ENCODE peak calls at places on chromosome 12, in four cellular contexts. Q, N, Y and P are unnamed samples.

GRCh38 chr12:41983394-41983793 is 161.3 kb downstream of the GXYLT1 start:
- DNase-seq in Q (no peak), Y (no peak), N (no peak), P (no peak)

GRCh38 chr12:76549131-76549530 is 10.4 kb downstream of the OSBPL8 start:
- DNase-seq in Q (peak; percentile 33), N (no peak), Y (no peak), P (no peak)

GRCh38 chr12:55877824-55878223 is 35.1 kb upstream of the MMP19 start:
- DNase-seq in N (no peak), Y (no peak), Q (no peak), P (no peak)

GRCh38 chr12:97875064-97875463 is 412.5 kb downstream of the RMST start:
- DNase-seq in Q (no peak), Y (peak; percentile 27), N (no peak), P (no peak)

GRCh38 chr12:103742349-103742784 is 98.7 kb downstream of the NT5DC3 start:
- DNase-seq in N (peak; percentile 61), Y (peak; percentile 3), Q (peak; percentile 39), P (no peak)

GRCh38 chr12:70549340-70550179 is 87.7 kb downstream of the PTPRB start:
- DNase-seq in Y (no peak), Q (peak; percentile 9), N (peak; percentile 43), P (no peak)

GRCh38 chr12:92073123-92073522 is 72.5 kb downstream of the BTG1 start:
- DNase-seq in Q (no peak), N (no peak), Y (no peak), P (no peak)

GRCh38 chr12:59085680-59086079 is 165.4 kb upstream of the LRIG3 start:
- DNase-seq in Y (no peak), N (no peak), Q (peak; percentile 18), P (no peak)

GRCh38 chr12:124853781-124854636 is 9.7 kb downstream of the SCARB1 start:
- DNase-seq in Y (no peak), N (no peak), Q (no peak), P (no peak)

GRCh38 chr12:1117970-1118563 is 127.0 kb downstream of the ERC1 start:
- DNase-seq in Q (peak; percentile 75), N (peak; percentile 80), Y (peak; percentile 79), P (peak; percentile 76)

GRCh38 chr12:70929029-70929428 is 8.5 kb upstream of the PTPRR start:
- DNase-seq in N (no peak), Y (no peak), Q (no peak), P (no peak)

GRCh38 chr12:68364893-68365725 is 32.9 kb upstream of the MDM1 start:
- DNase-seq in N (peak; percentile 76), Q (peak; percentile 99), Y (peak; percentile 91), P (peak; percentile 76)

GRCh38 chr12:95997276-95997675 is 1.1 kb upstream of the HAL start:
- DNase-seq in N (no peak), Y (no peak), Q (no peak), P (no peak)

GRCh38 chr12:109277899-109278762 is 31.0 kb downstream of the FOXN4 start:
- DNase-seq in Y (no peak), Q (peak; percentile 40), N (no peak), P (peak; percentile 27)

GRCh38 chr12:3201741-3202500 is 124.7 kb downstream of the TSPAN9 start:
- DNase-seq in Y (no peak), N (no peak), Q (no peak), P (no peak)

GRCh38 chr12:3202734-3203446 is 125.7 kb downstream of the TSPAN9 start:
- DNase-seq in N (peak; percentile 64), Y (peak; percentile 85), Q (peak; percentile 61), P (peak; percentile 76)

GRCh38 chr12:3199551-3200031 is 122.4 kb downstream of the TSPAN9 start:
- DNase-seq in Q (peak; percentile 56), N (peak; percentile 5), Y (peak; percentile 70), P (peak; percentile 69)

GRCh38 chr12:3200779-3201738 is 123.9 kb downstream of the TSPAN9 start:
- DNase-seq in Y (no peak), Q (no peak), N (peak; percentile 8), P (peak; percentile 66)

DNA sequence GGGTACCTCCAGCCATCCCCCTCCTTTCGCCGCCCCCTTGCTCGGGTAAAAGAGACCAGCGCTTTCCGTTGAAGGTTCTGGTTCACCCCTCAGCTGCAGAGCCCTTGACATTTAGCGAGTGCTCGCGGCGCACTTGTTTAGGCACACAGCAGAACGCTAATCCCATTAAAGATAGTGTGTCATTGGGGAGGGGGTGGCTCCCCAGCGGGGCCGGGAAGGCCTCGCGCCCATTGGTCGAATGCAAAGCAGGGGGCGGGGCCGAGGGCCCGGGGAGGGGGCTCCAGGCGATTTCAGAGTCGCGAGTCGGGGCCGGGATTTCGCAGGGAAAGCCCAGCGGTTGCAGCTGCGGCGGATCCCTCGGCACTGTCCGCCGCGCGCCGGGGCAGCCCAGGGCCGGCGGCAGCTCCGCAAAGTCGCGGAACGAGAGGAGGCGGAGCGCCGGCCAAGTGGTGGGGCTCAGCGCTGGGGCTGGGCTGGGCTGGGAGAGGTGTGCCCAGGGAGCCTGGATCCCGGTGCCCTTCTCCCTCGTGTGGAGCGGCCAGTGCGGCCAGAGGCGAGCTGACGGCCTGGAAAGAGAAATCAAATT is 122.9 kb downstream of the TSPAN9 start:
- DNase-seq in Y (peak; percentile 93), Q (peak; percentile 69), N (peak; percentile 30), P (peak; percentile 96)
- TF ChIP-seq EZH2phosphoT487 in Y (no peak), Q (no peak), N (no peak), P (no peak)

DNA sequence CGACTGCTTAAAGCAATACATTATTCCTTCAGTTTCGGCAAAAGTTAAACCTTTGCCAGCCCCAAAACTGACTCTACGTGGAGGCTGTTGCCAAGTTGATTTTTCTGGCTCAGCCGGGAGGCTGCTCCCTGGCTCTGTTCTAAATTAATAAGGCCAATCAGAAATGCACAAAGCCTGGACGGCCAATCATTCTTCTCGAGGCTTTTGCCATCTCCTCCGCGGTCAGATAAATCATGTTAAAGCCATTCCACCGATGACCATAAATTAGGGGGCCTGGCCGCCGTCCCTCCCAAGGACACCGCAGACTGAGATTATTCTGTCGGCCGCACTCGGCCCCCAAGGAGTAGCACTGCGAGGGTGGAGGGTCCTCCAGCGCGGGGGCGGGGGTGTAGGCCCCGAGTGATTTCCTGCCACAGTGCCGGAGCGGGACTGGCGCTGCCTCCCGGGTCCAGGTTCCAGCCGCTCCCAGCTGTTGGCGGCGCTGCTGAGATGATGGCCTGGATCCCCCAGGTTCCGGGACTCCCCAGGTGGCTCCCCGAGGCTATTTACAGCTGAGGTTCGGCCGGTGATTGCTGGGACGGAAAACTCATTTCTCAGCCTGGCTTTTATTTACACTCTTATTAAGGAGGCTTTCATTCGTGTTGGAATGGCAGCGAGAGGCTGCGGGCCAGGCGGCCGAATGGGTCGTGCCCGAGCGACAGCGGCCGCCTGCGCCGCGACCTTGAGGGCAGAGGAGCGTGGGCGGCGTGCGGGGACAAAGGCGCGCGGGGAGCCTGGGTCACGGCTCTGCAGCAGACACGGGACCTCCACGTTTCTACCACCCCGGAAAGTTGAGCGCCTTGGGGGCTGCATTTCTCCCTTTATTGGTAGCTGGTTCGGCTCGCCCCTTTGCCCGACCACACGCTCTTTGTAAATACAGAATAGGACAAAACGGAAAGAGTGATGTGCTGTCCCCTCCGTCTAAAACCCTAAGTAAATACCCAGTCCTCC is 165.2 kb downstream of the MON2 start:
- DNase-seq in Q (peak; percentile 90), Y (peak; percentile 84), N (no peak), P (peak; percentile 75)
- TF ChIP-seq EZH2phosphoT487 in Q (peak; percentile 41), Y (no peak), N (no peak), P (peak; percentile 18)

GRCh38 chr12:128137140-128137539 is 129.8 kb upstream of the TMEM132C start:
- DNase-seq in Q (no peak), N (peak; percentile 9), Y (no peak), P (no peak)

GRCh38 chr12:128133321-128134050 is 133.5 kb upstream of the TMEM132C start:
- DNase-seq in Y (no peak), Q (no peak), N (no peak), P (no peak)

GRCh38 chr12:128131955-128132354 is 135.0 kb upstream of the TMEM132C start:
- DNase-seq in Q (no peak), Y (no peak), N (no peak), P (no peak)
- TF ChIP-seq EZH2phosphoT487 in Q (no peak), Y (no peak), N (no peak), P (no peak)

GRCh38 chr12:54385251-54385914 is 850 bp upstream of the ZNF385A start:
- DNase-seq in Q (no peak), N (no peak), Y (peak; percentile 69), P (peak; percentile 68)
- TF ChIP-seq EZH2phosphoT487 in Q (no peak), N (no peak), Y (no peak), P (no peak)

DNA sequence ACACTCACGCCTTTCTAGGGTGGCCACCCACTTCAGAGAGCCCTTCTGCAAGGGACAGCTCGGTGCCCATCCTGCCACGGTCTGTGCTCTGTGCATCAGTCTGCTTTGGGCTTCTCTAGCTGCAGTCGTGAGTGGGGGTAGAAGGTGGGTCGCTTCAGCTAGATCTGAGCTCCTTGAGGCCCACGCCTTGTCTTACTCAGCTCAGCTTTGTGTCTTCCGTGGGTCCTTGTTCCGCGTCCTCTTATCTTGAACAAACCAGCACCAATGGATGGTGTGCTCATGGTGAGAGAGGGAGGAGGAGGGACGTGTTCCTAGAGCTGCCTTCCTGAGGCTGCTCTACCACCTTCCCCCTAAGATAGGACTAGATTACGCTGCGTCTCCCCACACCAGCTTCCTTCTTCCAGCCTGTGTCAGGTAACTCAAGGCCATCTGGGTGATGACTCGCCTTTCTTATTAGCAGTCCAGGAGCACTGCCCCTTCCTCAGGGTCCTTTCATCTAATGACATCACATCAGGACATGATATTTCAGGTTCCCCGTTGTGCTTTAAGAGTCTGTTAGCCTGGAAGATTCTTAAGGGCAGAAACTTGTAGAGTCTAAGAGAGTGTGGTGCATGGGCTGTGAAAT is 118.8 kb downstream of the TSPAN9 start:
- DNase-seq in Y (no peak), Q (no peak), N (no peak), P (no peak)
- TF ChIP-seq EZH2phosphoT487 in Y (no peak), Q (no peak), N (no peak), P (no peak)

GRCh38 chr12:45279916-45280547 is 64.1 kb downstream of the ANO6 start:
- DNase-seq in N (no peak), Q (no peak), Y (no peak), P (no peak)
- TF ChIP-seq EZH2phosphoT487 in N (no peak), Q (no peak), Y (no peak), P (no peak)

GRCh38 chr12:126493366-126494108 is 1428.3 kb downstream of the AACS start:
- DNase-seq in N (peak; percentile 56), Q (no peak), Y (no peak), P (no peak)
- TF ChIP-seq EZH2phosphoT487 in N (no peak), Q (no peak), Y (no peak), P (no peak)